ENCODE peak calls at places on chromosomes 4 and X, in seven cellular contexts. H is neural crest cell; T is spleen; Y is CD4-positive, alpha-beta T cell; N is activated CD8-positive, alpha-beta T cell treated with anti-CD3 and anti-CD28 coated beads for 36 hours; L is heart right ventricle; A is foreskin fibroblast. W is an unnamed sample.

GRCh38 chr4:112119358-112119783 is 25.9 kb upstream of the FAM241A start:
- DNase-seq in H (no peak), T (no peak), Y (no peak), N (peak), L (no peak), A (no peak), W (peak)

GRCh38 chr4:176150283-176150682 is 45.1 kb downstream of the SPATA4 start:
- DNase-seq in H (no peak), T (no peak), Y (no peak), N (no peak), L (no peak), A (peak), W (peak)

GRCh38 chr4:130026185-130026584 is 930.2 kb downstream of the C4orf33 start:
- DNase-seq in H (no peak), T (no peak), Y (no peak), N (no peak), L (no peak), A (no peak), W (no peak)

GRCh38 chrX:134174859-134175258 is 62.1 kb upstream of the CCDC160 start:
- DNase-seq in H (peak), T (no peak), Y (no peak), N (no peak), L (no peak), A (no peak), W (no peak)

GRCh38 chrX:143635915-143636314 is at the start of gene SLITRK4:
- DNase-seq in H (peak), T (no peak), Y (no peak), N (no peak), L (no peak), A (no peak), W (no peak)

GRCh38 chr4:53767503-53767902 is 176.2 kb upstream of the LNX1 start:
- DNase-seq in H (no peak), T (no peak), Y (no peak), N (no peak), L (no peak), A (peak), W (no peak)

GRCh38 chr4:169948271-169948670 is 77.9 kb downstream of the MFAP3L start:
- DNase-seq in H (no peak), T (no peak), Y (no peak), N (no peak), L (no peak), A (no peak), W (no peak)

GRCh38 chr4:151563194-151563593 is 154.2 kb downstream of the FHIP1A start:
- DNase-seq in H (no peak), T (no peak), Y (no peak), N (peak), L (no peak), A (peak), W (no peak)

GRCh38 chr4:1410491-1411325 is 4.5 kb upstream of the NKX1-1 start:
- DNase-seq in H (peak), T (no peak), Y (peak), N (peak), L (peak), A (peak), W (peak)

GRCh38 chr4:41185614-41186609 is 28.4 kb downstream of the APBB2 start:
- DNase-seq in H (no peak), T (no peak), Y (no peak), N (no peak), L (no peak), A (no peak), W (no peak)

GRCh38 chr4:98226396-98226795 is 34.8 kb upstream of the RAP1GDS1 start:
- DNase-seq in H (no peak), T (no peak), Y (no peak), N (no peak), L (no peak), A (no peak), W (no peak)

GRCh38 chr4:180057891-180058643 is 2185.1 kb upstream of the TENM3 start:
- DNase-seq in H (peak), T (peak), Y (no peak), N (peak), L (no peak), A (peak), W (peak)

GRCh38 chrX:47573334-47574095 is 8.7 kb upstream of the TIMP1 start:
- DNase-seq in H (no peak), T (no peak), Y (no peak), N (no peak), L (peak), A (peak), W (no peak)

GRCh38 chr4:80240976-80241375 is 25.5 kb upstream of the FGF5 start:
- DNase-seq in H (no peak), T (no peak), Y (no peak), N (no peak), L (no peak), A (peak), W (no peak)

GRCh38 chrX:9770319-9770718 is 4.7 kb upstream of the GPR143 start:
- DNase-seq in H (no peak), T (no peak), Y (no peak), N (no peak), L (no peak), A (no peak), W (no peak)

GRCh38 chr4:47451657-47452056 is 11.8 kb downstream of the COMMD8 start:
- DNase-seq in H (no peak), T (no peak), Y (no peak), N (no peak), L (no peak), A (peak), W (no peak)

GRCh38 chr4:7761720-7762119 is 177.9 kb downstream of the AFAP1 start:
- DNase-seq in H (peak), T (peak), Y (peak), N (peak), L (peak), A (peak), W (peak)

GRCh38 chrX:12162420-12162819 is 24.1 kb downstream of the FRMPD4 start:
- DNase-seq in H (no peak), T (no peak), Y (no peak), N (no peak), L (no peak), A (peak), W (no peak)

GRCh38 chr4:127410201-127410600 is 222.6 kb upstream of the INTU start:
- DNase-seq in H (no peak), T (no peak), Y (no peak), N (no peak), L (no peak), A (peak), W (no peak)

GRCh38 chr4:151206241-151207005 is 70.5 kb upstream of the PRSS48 start:
- DNase-seq in H (no peak), T (no peak), Y (no peak), N (no peak), L (no peak), A (no peak), W (no peak)

DNA sequence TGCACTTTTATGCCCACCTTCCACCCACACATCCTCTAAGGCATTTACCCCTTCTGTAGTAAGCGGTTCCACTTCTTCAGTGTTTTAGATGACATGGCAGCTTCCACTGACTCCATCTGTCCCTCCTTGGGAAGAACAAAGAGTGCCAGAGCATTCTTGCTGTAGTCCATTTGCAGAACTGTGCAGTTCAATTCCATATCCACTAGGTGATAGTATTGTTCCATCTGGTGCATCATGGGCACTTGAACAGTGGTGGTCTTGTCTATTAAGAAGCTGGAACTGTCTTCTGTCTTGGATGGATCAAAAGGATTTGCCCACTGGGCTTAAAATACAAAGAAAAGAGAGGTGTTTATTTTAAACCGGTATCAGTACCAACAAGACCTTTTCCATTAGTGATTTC is 3.5 kb downstream of the SERPINA7 start:
- DNase-seq in H (no peak), T (no peak), Y (no peak), N (no peak), L (no peak), A (no peak), W (no peak)
- TF ChIP-seq CTCF in H (peak), T (no peak), Y (no peak), N (no peak), L (peak), A (no peak), W (no peak)

GRCh38 chr4:3340703-3341088 is 47.9 kb downstream of the RGS12 start:
- DNase-seq in H (no peak), T (no peak), Y (no peak), N (no peak), L (no peak), A (no peak), W (no peak)
- TF ChIP-seq CTCF in H (no peak), T (no peak), Y (no peak), N (no peak), L (peak), A (no peak), W (no peak)

DNA sequence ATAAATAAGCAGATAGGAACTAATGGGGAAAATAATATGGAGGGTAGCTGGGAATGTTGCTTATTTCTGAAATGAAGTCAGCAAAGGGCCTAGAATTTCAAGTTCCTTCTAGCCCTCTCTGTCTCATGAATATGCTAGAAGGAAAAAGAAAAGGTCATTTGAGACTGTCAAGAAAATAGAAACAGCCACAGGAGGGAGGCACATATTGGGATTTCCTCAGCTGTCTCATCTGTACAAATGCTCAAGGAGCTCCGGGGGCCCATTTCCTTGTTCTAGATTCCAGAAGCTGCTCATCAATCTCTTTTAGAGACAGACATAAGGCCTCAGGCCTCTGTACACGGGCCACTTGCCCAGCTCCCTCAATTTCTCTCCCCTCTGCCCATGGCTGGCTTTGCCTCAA is 127.6 kb upstream of the ETNPPL start:
- DNase-seq in H (peak), T (no peak), Y (no peak), N (no peak), L (no peak), A (no peak), W (no peak)
- TF ChIP-seq CTCF in H (peak), T (no peak), Y (no peak), N (no peak), L (no peak), A (no peak), W (no peak)

GRCh38 chrX:39645059-39645895 is 452.5 kb downstream of the BCOR start:
- DNase-seq in H (no peak), T (no peak), Y (no peak), N (peak), L (peak), A (peak), W (no peak)

GRCh38 chrX:39653656-39654055 is 444.1 kb downstream of the BCOR start:
- DNase-seq in H (no peak), T (no peak), Y (no peak), N (no peak), L (no peak), A (no peak), W (no peak)

GRCh38 chrX:39652336-39652735 is 445.4 kb downstream of the BCOR start:
- DNase-seq in H (no peak), T (no peak), Y (peak), N (peak), L (no peak), A (peak), W (peak)

GRCh38 chrX:39650883-39651282 is 446.9 kb downstream of the BCOR start:
- DNase-seq in H (no peak), T (no peak), Y (no peak), N (no peak), L (no peak), A (no peak), W (no peak)

DNA sequence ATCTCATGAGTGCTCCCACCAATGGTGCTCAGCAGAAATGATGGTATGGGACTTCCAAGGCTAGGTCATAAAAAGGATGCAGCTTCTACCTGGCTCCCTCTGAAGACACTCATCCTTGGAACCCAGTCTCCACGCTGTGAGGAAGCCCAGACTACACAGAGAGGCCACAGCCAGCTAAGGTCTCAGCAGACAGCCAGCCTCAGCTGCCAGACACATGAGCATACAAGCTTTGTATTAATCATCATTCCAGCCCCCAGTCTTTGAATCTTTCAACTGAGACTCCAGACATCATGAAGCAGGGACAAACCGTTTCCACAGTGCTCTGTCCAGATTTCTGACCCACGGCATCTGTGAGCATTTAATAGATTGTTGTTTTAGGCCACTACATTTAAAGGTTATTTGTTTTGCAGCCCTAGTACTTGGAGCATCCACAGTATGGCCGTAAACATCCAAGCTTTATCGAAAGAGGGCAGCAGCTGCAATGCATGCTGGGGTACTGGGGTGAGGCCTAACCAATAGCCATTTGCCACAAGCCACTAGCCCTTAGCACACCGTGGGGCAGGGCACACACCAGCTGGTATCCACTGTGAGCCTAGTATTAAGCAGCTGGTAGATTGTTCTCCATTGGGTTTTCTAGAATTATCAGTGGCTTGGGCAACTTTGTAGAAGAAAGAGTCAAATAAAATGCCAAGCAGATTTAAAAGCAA is 449.1 kb downstream of the BCOR start:
- DNase-seq in H (no peak), T (no peak), Y (no peak), N (no peak), L (no peak), A (peak), W (no peak)
- TF ChIP-seq CTCF in H (no peak), T (no peak), Y (no peak), N (no peak), L (no peak), A (no peak), W (no peak)

DNA sequence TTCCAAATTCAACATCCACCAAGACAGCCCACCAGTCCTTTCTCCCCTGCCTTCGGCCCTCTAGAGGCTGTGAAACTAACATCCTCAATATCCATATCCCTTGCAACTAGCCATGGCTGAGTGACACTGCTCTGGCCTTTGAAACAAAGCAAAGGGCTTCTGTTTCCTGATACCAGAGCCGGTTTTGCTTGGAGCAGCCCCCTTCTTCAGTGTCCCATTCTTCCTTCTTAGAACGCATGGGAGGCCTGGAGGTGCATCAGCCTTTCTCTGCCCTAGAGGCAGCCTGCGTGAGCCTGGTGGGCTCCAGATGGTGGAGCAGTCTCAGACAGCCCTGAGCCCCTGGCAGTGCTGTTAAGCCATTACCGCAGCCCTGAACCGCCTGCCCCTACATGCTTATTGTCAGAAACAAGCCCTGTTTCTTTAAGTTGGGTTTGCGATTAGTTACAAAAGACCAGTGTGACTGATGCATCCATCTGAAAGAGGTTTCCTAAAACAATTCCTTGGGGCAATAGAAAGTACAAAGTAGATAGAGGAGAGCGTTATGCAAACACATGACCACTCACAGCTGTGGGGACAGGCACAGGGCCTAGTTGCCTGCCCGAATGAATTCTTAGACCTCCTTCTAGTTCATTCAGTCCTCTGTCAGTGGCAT is 74.1 kb downstream of the EVC start:
- DNase-seq in H (no peak), T (peak), Y (no peak), N (no peak), L (no peak), A (peak), W (no peak)
- TF ChIP-seq CTCF in H (no peak), T (no peak), Y (no peak), N (no peak), L (no peak), A (no peak), W (no peak)

GRCh38 chr4:140743194-140743931 is 12.8 kb downstream of the TBC1D9 start:
- DNase-seq in H (no peak), T (no peak), Y (no peak), N (no peak), L (no peak), A (peak), W (peak)
- TF ChIP-seq CTCF in H (peak), T (no peak), Y (no peak), N (no peak), L (no peak), A (no peak), W (peak)